ENCODE peak calls at places on chromosome 22, in six cellular contexts. D, J, S, W, E and T are unnamed samples.

GRCh38 chr22:47204002-47204979 is 441.8 kb downstream of the TBC1D22A start:
- DNase-seq in S (no peak), W (no peak), J (no peak), E (no peak), D (no peak), T (no peak)

GRCh38 chr22:23800297-23801237 is 13.8 kb downstream of the SMARCB1 start:
- DNase-seq in E (no peak), D (no peak), S (peak), W (no peak), J (no peak), T (no peak)

GRCh38 chr22:37462983-37463382 is 23.2 kb downstream of the MFNG start:
- DNase-seq in S (no peak), E (no peak), J (no peak), W (peak), D (peak), T (peak)

GRCh38 chr22:44828193-44828592 is 75.8 kb downstream of the ARHGAP8 start:
- DNase-seq in E (no peak), S (no peak), W (no peak), J (no peak), D (peak), T (peak)

GRCh38 chr22:48825802-48826520 is 1001.7 kb downstream of the BRD1 start:
- DNase-seq in D (no peak), S (no peak), W (no peak), E (no peak), J (no peak), T (no peak)

GRCh38 chr22:41305646-41306045 is 4.3 kb downstream of the ZC3H7B start:
- DNase-seq in D (no peak), W (no peak), E (no peak), J (no peak), S (no peak), T (no peak)

GRCh38 chr22:27686534-27686933 is 115.0 kb downstream of the MN1 start:
- DNase-seq in J (peak), S (no peak), E (no peak), D (no peak), W (peak), T (no peak)

GRCh38 chr22:22935546-22936157 is 48.0 kb downstream of the IGLL5 start:
- DNase-seq in W (no peak), J (no peak), E (no peak), D (peak), S (peak), T (no peak)

GRCh38 chr22:24553597-24554315 is 1.2 kb downstream of the GUCD1 start:
- DNase-seq in D (no peak), E (no peak), S (no peak), J (no peak), W (peak), T (no peak)

GRCh38 chr22:26417406-26417805 is 11.7 kb upstream of the ASPHD2 start:
- DNase-seq in J (no peak), D (no peak), W (no peak), E (no peak), S (no peak), T (no peak)

GRCh38 chr22:48477031-48477721 is 1350.5 kb downstream of the BRD1 start:
- DNase-seq in J (no peak), D (no peak), S (no peak), W (no peak), E (no peak), T (no peak)

GRCh38 chr22:23513705-23514104 is 66.4 kb downstream of the IGLL1 start:
- DNase-seq in J (no peak), D (no peak), S (no peak), W (no peak), E (no peak), T (no peak)

GRCh38 chr22:35967046-35967397 is 61.6 kb downstream of the RBFOX2 start:
- DNase-seq in E (no peak), S (no peak), J (no peak), W (no peak), D (no peak), T (no peak)

DNA sequence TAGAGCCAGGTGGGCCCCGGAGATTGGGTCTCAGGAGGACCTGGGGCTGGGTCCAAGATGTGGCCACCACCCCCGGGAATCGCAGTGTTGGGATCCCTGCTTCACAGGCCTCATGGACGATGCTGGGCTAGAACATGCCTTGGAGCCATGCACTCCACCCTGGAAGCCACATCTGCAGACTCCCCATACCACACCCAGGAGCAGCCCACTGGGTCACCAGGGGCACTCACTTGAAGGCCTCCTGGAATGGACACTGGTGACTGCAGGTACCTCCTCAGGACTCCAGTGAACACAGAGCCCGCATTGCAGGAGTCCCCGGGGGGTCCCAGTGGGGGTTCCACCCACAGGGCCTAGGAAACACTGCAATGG is 25.0 kb downstream of the RTN4R start:
- DNase-seq in S (no peak), W (no peak), D (no peak), E (no peak), J (no peak), T (no peak)
- H3K9ac ChIP-seq in S (no peak), W (no peak), D (peak), E (no peak), J (no peak), T (no peak)

DNA sequence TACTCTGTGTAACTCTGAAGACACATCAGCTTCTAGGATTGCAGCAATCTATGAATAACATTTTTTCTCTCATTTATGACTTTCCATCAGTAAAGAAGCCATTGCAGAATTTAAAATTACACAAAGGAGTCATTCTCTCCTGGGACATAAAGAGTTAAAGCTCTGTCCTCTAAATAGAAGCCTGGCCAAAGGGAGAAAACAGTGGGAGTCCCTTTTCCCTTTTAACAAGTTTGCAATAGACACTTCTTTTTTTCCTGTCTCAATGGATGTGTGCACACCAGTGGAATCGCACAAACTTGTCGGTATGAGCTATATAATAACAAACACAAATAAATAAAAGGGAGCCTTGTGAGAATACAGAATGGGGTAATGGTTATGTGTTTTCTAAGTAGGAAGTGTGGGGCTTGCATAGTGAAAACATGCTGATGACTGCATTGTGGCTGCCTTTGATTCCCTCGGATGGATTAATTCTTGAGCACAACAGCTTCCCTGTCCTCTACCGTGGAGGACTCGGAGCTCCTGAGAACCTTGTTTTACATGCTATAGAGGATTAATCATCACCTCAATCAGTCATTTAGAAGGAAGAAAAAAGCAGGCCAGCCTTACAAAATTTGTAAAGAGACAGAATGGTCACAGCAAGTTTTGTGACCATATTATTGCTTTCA is 131.9 kb downstream of the WNT7B start:
- DNase-seq in W (no peak), D (no peak), S (no peak), E (no peak), J (no peak), T (peak)
- TF ChIP-seq YY1 in W (no peak), D (no peak), S (no peak), E (no peak), J (no peak), T (no peak)

GRCh38 chr22:32042924-32043323 is at the start of gene SLC5A1:
- DNase-seq in J (no peak), W (no peak), S (no peak), E (no peak), D (no peak), T (no peak)
- TF ChIP-seq ZNF274 in J (no peak), W (no peak), S (no peak), E (no peak), D (no peak), T (no peak)

GRCh38 chr22:45889539-45890350 is 87.2 kb downstream of the WNT7B start:
- DNase-seq in W (no peak), S (no peak), J (no peak), E (no peak), D (no peak), T (no peak)
- H3K9ac ChIP-seq in W (no peak), S (no peak), J (no peak), E (no peak), D (no peak), T (no peak)